ENCODE peak calls at places on chromosomes 12 and 14, in six cellular contexts. D, H, A, P, K and Y are unnamed samples.

GRCh38 chr12:63151898-63152700 is 1.1 kb upstream of the AVPR1A start:
- DNase-seq in D (peak), H (peak), A (peak), P (peak), K (no peak), Y (no peak)

GRCh38 chr14:61609885-61610284 is 85.4 kb upstream of the HIF1A start:
- DNase-seq in D (no peak), H (no peak), A (no peak), P (peak), K (no peak), Y (no peak)

GRCh38 chr14:23729720-23730387 is 93.7 kb downstream of the DHRS2 start:
- DNase-seq in D (no peak), H (no peak), A (peak), P (no peak), K (no peak), Y (no peak)

GRCh38 chr14:55514819-55515470 is 65.1 kb upstream of the KTN1 start:
- DNase-seq in D (no peak), H (no peak), A (no peak), P (peak), K (no peak), Y (no peak)

GRCh38 chr12:117012189-117012805 is 86.9 kb downstream of the TESC start:
- DNase-seq in D (no peak), H (no peak), A (no peak), P (no peak), K (no peak), Y (no peak)

GRCh38 chr12:96578526-96579125 is 89.2 kb downstream of the CFAP54 start:
- DNase-seq in D (peak), H (no peak), A (peak), P (peak), K (peak), Y (no peak)

GRCh38 chr12:42020226-42020625 is 124.4 kb downstream of the GXYLT1 start:
- DNase-seq in D (no peak), H (no peak), A (no peak), P (no peak), K (no peak), Y (no peak)

GRCh38 chr14:90093942-90094595 is 32.3 kb downstream of the KCNK13 start:
- DNase-seq in D (peak), H (no peak), A (no peak), P (peak), K (no peak), Y (no peak)

GRCh38 chr12:6735448-6736191 is 11.8 kb downstream of the COPS7A start:
- DNase-seq in D (no peak), H (peak), A (no peak), P (peak), K (no peak), Y (peak)